ENCODE peak calls at places on chromosomes 12 and 14, in four cellular contexts. L, K, V and G are unnamed samples.

GRCh38 chr12:64221656-64222010 is 463 bp downstream of the KICS2 start:
- DNase-seq in L (peak), K (peak), V (peak), G (peak)

GRCh38 chr14:99260116-99260515 is 11.9 kb downstream of the BCL11B start:
- DNase-seq in L (no peak), K (no peak), V (no peak), G (no peak)

GRCh38 chr12:121996945-121997612 is 24.6 kb upstream of the BCL7A start:
- DNase-seq in L (peak), K (no peak), V (no peak), G (no peak)

GRCh38 chr12:51905507-51906438 is 1.5 kb upstream of the ACVRL1 start:
- DNase-seq in L (no peak), K (peak), V (no peak), G (peak)

GRCh38 chr12:26701604-26702215 is 131.3 kb downstream of the ITPR2 start:
- DNase-seq in L (peak), K (peak), V (no peak), G (no peak)

GRCh38 chr12:117045175-117045997 is 53.8 kb downstream of the TESC start:
- DNase-seq in L (no peak), K (no peak), V (no peak), G (no peak)

GRCh38 chr12:59600174-59600573 is 4.3 kb downstream of the SLC16A7 start:
- DNase-seq in L (no peak), K (peak), V (no peak), G (no peak)

GRCh38 chr14:28681681-28682080 is 84.9 kb upstream of the FOXG1 start:
- DNase-seq in L (no peak), K (no peak), V (no peak), G (no peak)

GRCh38 chr12:26319511-26319910 is 124.1 kb downstream of the SSPN start:
- DNase-seq in L (peak), K (peak), V (no peak), G (peak)

GRCh38 chr12:47754881-47755280 is 3.8 kb downstream of the RAPGEF3 start:
- DNase-seq in L (no peak), K (no peak), V (peak), G (peak)

GRCh38 chr14:50107850-50108249 is 8.5 kb downstream of the VCPKMT start:
- DNase-seq in L (no peak), K (no peak), V (no peak), G (no peak)

GRCh38 chr14:50399251-50400032 is 2.8 kb upstream of the CDKL1 start:
- DNase-seq in L (peak), K (peak), V (no peak), G (no peak)

GRCh38 chr14:60178164-60178563 is 13.0 kb upstream of the DHRS7 start:
- DNase-seq in L (no peak), K (no peak), V (no peak), G (no peak)

GRCh38 chr12:65534105-65534841 is 255.8 kb downstream of the MSRB3 start:
- DNase-seq in L (no peak), K (no peak), V (no peak), G (no peak)

GRCh38 chr12:52633383-52633782 is 15.0 kb upstream of the KRT73 start:
- DNase-seq in L (no peak), K (no peak), V (no peak), G (no peak)

GRCh38 chr12:66113471-66113870 is 17.1 kb downstream of the LLPH start:
- DNase-seq in L (no peak), K (no peak), V (no peak), G (no peak)

GRCh38 chr12:65779946-65780345 is 44.3 kb upstream of the HMGA2 start:
- DNase-seq in L (no peak), K (no peak), V (no peak), G (no peak)

GRCh38 chr14:51860836-51861583 is 598 bp downstream of the GNG2 start:
- DNase-seq in L (no peak), K (peak), V (no peak), G (no peak)